ENCODE peak calls at places on chromosomes 2 and 18, in nine cellular contexts. S is adrenal gland, Q is tibial nerve, Z is transverse colon, Y is vagina, O is A549, F is IMR-90, P is upper lobe of left lung, T is esophagus squamous epithelium. V is an unnamed sample.

GRCh38 chr2:95698166-95698565 is 106.4 kb downstream of the TRIM43 start:
- DNase-seq in O (no peak), Y (no peak), F (peak; percentile 5), P (no peak), Q (no peak), S (no peak), Z (no peak), T (no peak), V (no peak)

GRCh38 chr18:49227456-49227855 is 233.0 kb downstream of the DYM start:
- DNase-seq in Z (peak; percentile 60), O (no peak), P (no peak), Q (no peak), F (no peak), Y (no peak), T (no peak), S (no peak), V (no peak)

GRCh38 chr2:27314709-27315108 is 6.5 kb upstream of the UCN start:
- DNase-seq in F (no peak), Y (no peak), O (no peak), S (no peak), T (no peak), Q (no peak), Z (no peak), P (peak; percentile 68), V (no peak)

GRCh38 chr2:26724784-26725515 is 32.4 kb downstream of the KCNK3 start:
- DNase-seq in Z (no peak), F (no peak), S (peak; percentile 57), T (no peak), Y (no peak), O (no peak), P (no peak), Q (no peak), V (no peak)

GRCh38 chr2:88615822-88616221 is 11.4 kb downstream of the EIF2AK3 start:
- DNase-seq in P (no peak), F (no peak), O (no peak), Q (no peak), S (no peak), Y (no peak), Z (no peak), T (no peak), V (no peak)

GRCh38 chr2:161243873-161244272 is 64.4 kb upstream of the PSMD14 start:
- DNase-seq in P (no peak), S (no peak), F (no peak), Q (no peak), O (no peak), Z (no peak), T (no peak), Y (no peak), V (no peak)

GRCh38 chr18:50934545-50935211 is 33.2 kb upstream of the ELAC1 start:
- DNase-seq in P (no peak), O (no peak), S (no peak), F (no peak), T (no peak), Y (no peak), Q (no peak), Z (no peak), V (no peak)

GRCh38 chr2:96864343-96865091 is 5.4 kb downstream of the SEMA4C start:
- DNase-seq in F (no peak), S (no peak), T (no peak), Q (no peak), P (peak; percentile 82), Y (no peak), O (no peak), Z (no peak), V (peak; percentile 90)

GRCh38 chr2:186949716-186950256 is 100.8 kb upstream of the ZSWIM2 start:
- DNase-seq in T (no peak), O (no peak), Z (no peak), P (no peak), Y (peak; percentile 3), F (no peak), Q (peak; percentile 25), S (peak; percentile 29), V (no peak)

GRCh38 chr2:102418421-102418961 is 4.5 kb upstream of the IL18RAP start:
- DNase-seq in Y (no peak), Z (no peak), O (no peak), F (peak; percentile 19), S (no peak), Q (no peak), T (no peak), P (no peak), V (no peak)

GRCh38 chr2:144520718-144521487 is 984 bp upstream of the ZEB2 start:
- DNase-seq in O (no peak), Q (no peak), T (no peak), P (no peak), F (peak; percentile 62), Y (no peak), Z (no peak), S (no peak), V (no peak)

GRCh38 chr2:229342376-229342775 is 71.3 kb upstream of the PID1 start:
- DNase-seq in Z (peak; percentile 31), O (peak; percentile 7), Y (no peak), Q (peak; percentile 42), P (peak; percentile 54), T (no peak), S (peak; percentile 74), F (no peak), V (peak; percentile 65)

GRCh38 chr2:437772-438393 is 150.0 kb upstream of the ALKAL2 start:
- DNase-seq in Q (no peak), O (no peak), Y (peak; percentile 64), F (no peak), P (no peak), Z (peak; percentile 77), T (peak; percentile 22), S (no peak), V (no peak)

GRCh38 chr2:45843136-45843535 is 191.7 kb downstream of the PRKCE start:
- DNase-seq in S (no peak), Q (no peak), F (no peak), O (no peak), Y (no peak), T (no peak), Z (no peak), P (no peak), V (no peak)

GRCh38 chr18:6207941-6208340 is 206.8 kb downstream of the L3MBTL4 start:
- DNase-seq in Z (no peak), P (no peak), Q (no peak), T (no peak), O (no peak), Y (no peak), S (no peak), F (no peak), V (no peak)

GRCh38 chr2:69305712-69306611 is 81.1 kb downstream of the GFPT1 start:
- DNase-seq in T (no peak), O (no peak), Z (no peak), P (peak; percentile 16), Y (no peak), F (no peak), S (no peak), Q (no peak), V (no peak)

GRCh38 chr2:69306897-69307695 is 79.9 kb downstream of the GFPT1 start:
- DNase-seq in Y (no peak), S (peak; percentile 88), Q (peak; percentile 84), Z (peak; percentile 86), O (peak; percentile 90), T (peak; percentile 33), F (peak; percentile 77), P (peak; percentile 95), V (peak; percentile 74)

GRCh38 chr2:69306612-69306896 is 80.5 kb downstream of the GFPT1 start:
- DNase-seq in P (no peak), Y (no peak), Q (no peak), T (no peak), F (no peak), S (no peak), Z (no peak), O (no peak), V (no peak)

GRCh38 chr2:69308338-69308737 is 78.7 kb downstream of the GFPT1 start:
- DNase-seq in T (no peak), Q (no peak), S (no peak), O (no peak), Z (no peak), Y (no peak), P (peak; percentile 20), F (no peak), V (no peak)

GRCh38 chr2:69307696-69308064 is 79.3 kb downstream of the GFPT1 start:
- DNase-seq in T (no peak), Q (no peak), S (no peak), F (no peak), O (no peak), Y (no peak), P (no peak), Z (no peak), V (no peak)
- TF ChIP-seq POLR2A in T (no peak), Q (no peak), S (no peak), F (no peak), O (no peak), Y (no peak), P (no peak), Z (no peak), V (no peak)

DNA sequence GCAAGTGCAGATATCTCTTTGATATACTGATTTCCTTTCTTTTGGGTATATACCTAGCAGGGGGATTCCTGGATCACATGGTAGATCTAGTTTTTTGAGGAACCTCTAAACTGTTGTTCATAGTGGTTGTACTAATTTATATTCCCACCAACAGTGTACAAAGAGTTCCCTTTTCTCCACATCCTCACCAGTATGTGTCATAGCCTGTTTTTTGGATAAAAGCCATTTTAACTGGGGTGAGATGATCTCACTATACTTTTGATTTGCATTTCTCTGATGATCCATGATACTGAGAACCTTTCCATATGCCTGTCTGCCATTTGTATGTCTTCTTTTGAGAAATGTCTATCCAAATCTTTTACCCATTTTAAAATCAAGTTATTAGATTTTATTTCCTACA is 6.2 kb upstream of the CCNT2 start:
- DNase-seq in F (peak; percentile 65), O (no peak), P (no peak), Y (no peak), Q (no peak), Z (no peak), T (no peak), S (no peak), V (no peak)
- H3K9me3 ChIP-seq in F (no peaks in the 10 kb centered on the region), O (peaks cover 13% of the 10 kb centered on the region), P (no peaks in the 10 kb centered on the region), Y (no peaks in the 10 kb centered on the region), Q (no peaks in the 10 kb centered on the region), Z (peaks cover 7% of the 10 kb centered on the region), T (no peaks in the 10 kb centered on the region), S (no peaks in the 10 kb centered on the region), V (no peaks in the 10 kb centered on the region)

DNA sequence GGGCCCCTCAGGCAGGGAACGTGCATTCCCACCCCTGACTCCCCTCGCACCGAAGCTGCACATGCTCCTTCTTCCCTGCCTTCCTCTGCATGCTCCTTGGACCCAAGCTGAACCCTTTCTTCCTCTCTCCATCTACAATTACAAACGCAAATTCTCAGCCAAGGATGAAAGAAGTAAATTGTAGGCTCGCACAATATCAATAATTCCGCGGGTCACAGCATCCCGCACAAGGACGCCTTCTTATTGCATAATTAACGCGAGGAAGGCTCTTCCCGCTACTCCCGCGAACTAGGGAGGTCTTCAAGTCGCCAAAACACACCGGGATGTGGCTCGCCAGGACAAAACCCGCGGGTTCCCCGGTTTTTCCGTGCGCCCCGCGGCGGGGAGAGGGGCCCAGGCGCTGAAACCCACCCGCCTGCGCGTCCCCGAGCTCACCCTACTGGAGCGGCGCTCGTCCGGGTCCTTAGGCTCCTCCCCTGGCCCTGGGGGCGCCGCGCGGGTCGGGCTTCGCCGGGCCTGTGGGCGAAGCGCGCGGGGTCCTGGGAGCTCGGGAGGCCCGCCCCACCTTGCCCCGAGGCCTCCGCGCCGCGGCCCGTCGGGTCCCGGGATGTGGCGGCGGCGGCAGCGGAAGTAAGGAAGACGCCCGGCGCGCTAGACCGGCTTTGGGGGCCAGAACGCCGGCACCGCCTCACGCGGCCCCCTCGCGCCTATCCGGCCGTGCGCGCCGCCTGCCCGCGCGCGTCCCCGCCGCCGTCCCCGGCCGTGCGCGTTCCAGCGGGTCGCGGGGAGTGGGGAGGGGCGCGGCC is at the start of gene CHST10:
- DNase-seq in Q (no peak), F (peak; percentile 28), P (peak; percentile 92), Y (no peak), Z (peak; percentile 33), O (peak; percentile 63), T (no peak), S (peak; percentile 44), V (peak; percentile 45)
- TF ChIP-seq POLR2A in Q (no peak), F (no peak), P (peak; percentile 33), Y (no peak), Z (no peak), O (peak; percentile 71), T (no peak), S (peak; percentile 28), V (no peak)

GRCh38 chr2:230722207-230722606 is 9.6 kb downstream of the CAB39 start:
- DNase-seq in Y (no peak), T (no peak), Q (no peak), F (no peak), S (no peak), P (no peak), Z (no peak), O (no peak), V (no peak)
- H3K9me3 ChIP-seq in Y (no peaks in the 10 kb centered on the region), T (no peaks in the 10 kb centered on the region), Q (no peaks in the 10 kb centered on the region), F (no peaks in the 10 kb centered on the region), S (no peaks in the 10 kb centered on the region), P (no peaks in the 10 kb centered on the region), Z (no peaks in the 10 kb centered on the region), O (no peaks in the 10 kb centered on the region), V (no peaks in the 10 kb centered on the region)